ENCODE peak calls at places on chromosomes 12 and 14, in six cellular contexts. N is aorta; L is body of pancreas; A is CD8-positive, alpha-beta memory T cell; D is heart left ventricle; B is CD4-positive, alpha-beta T cell. F is an unnamed sample.

GRCh38 chr12:6536894-6537579 is 2.7 kb downstream of the GAPDH start:
- DNase-seq in N (no peak), L (no peak), A (no peak), D (no peak), B (no peak), F (no peak)

GRCh38 chr12:131100031-131100674 is 146.4 kb downstream of the ADGRD1 start:
- DNase-seq in N (no peak), L (no peak), A (no peak), D (no peak), B (no peak), F (no peak)

GRCh38 chr14:102590667-102591099 is 1.8 kb upstream of the RCOR1 start:
- DNase-seq in N (peak), L (peak), A (no peak), D (no peak), B (no peak), F (no peak)

GRCh38 chr12:75047885-75048525 is 161.6 kb downstream of the KCNC2 start:
- DNase-seq in N (no peak), L (no peak), A (no peak), D (no peak), B (no peak), F (no peak)

GRCh38 chr12:95673576-95673975 is 117.0 kb downstream of the NTN4 start:
- DNase-seq in N (no peak), L (no peak), A (no peak), D (no peak), B (no peak), F (no peak)

GRCh38 chr14:62002636-62003035 is 240.4 kb downstream of the SNAPC1 start:
- DNase-seq in N (no peak), L (no peak), A (no peak), D (no peak), B (no peak), F (no peak)

GRCh38 chr12:15688202-15688736 is 100.9 kb downstream of the EPS8 start:
- DNase-seq in N (peak), L (peak), A (no peak), D (peak), B (no peak), F (peak)

GRCh38 chr14:23578560-23579310 is at the start of gene JPH4:
- DNase-seq in N (no peak), L (no peak), A (no peak), D (no peak), B (no peak), F (peak)

GRCh38 chr12:57622293-57623245 is 10.4 kb downstream of the B4GALNT1 start:
- DNase-seq in N (no peak), L (no peak), A (no peak), D (no peak), B (no peak), F (no peak)

GRCh38 chr12:42483534-42483857 is 106.0 kb downstream of the PRICKLE1 start:
- DNase-seq in N (peak), L (peak), A (no peak), D (peak), B (no peak), F (no peak)

GRCh38 chr14:24876009-24876690 is 173.8 kb downstream of the STXBP6 start:
- DNase-seq in N (no peak), L (no peak), A (no peak), D (peak), B (no peak), F (no peak)

GRCh38 chr14:101104485-101104884 is 201.0 kb upstream of the RTL1 start:
- DNase-seq in N (no peak), L (no peak), A (no peak), D (no peak), B (no peak), F (no peak)

GRCh38 chr12:122788387-122788786 is 14.0 kb downstream of the CCDC62 start:
- DNase-seq in N (no peak), L (no peak), A (no peak), D (no peak), B (no peak), F (no peak)

GRCh38 chr12:32344047-32344446 is 55.3 kb upstream of the FGD4 start:
- DNase-seq in N (no peak), L (no peak), A (no peak), D (no peak), B (no peak), F (no peak)

GRCh38 chr12:74031045-74031444 is 506.6 kb upstream of the ATXN7L3B start:
- DNase-seq in N (no peak), L (no peak), A (no peak), D (no peak), B (no peak), F (no peak)

GRCh38 chr12:123660328-123660727 is 10.6 kb upstream of the TCTN2 start:
- DNase-seq in N (no peak), L (no peak), A (no peak), D (no peak), B (no peak), F (no peak)

GRCh38 chr12:5433081-5433839 is 1.4 kb downstream of the NTF3 start:
- DNase-seq in N (no peak), L (no peak), A (no peak), D (peak), B (no peak), F (no peak)

GRCh38 chr14:60189923-60190840 is 25.0 kb upstream of the DHRS7 start:
- DNase-seq in N (no peak), L (no peak), A (no peak), D (no peak), B (no peak), F (no peak)

GRCh38 chr12:131948166-131948712 is 1.5 kb upstream of the EP400 start:
- DNase-seq in N (peak), L (peak), A (no peak), D (no peak), B (no peak), F (no peak)

GRCh38 chr14:32110200-32110896 is 33.2 kb downstream of the ARHGAP5 start:
- DNase-seq in N (no peak), L (no peak), A (no peak), D (no peak), B (no peak), F (no peak)

GRCh38 chr12:89574736-89575208 is 48.9 kb upstream of the POC1B start:
- DNase-seq in N (no peak), L (no peak), A (no peak), D (peak), B (no peak), F (no peak)

GRCh38 chr12:82411561-82412230 is 53.4 kb downstream of the METTL25 start:
- DNase-seq in N (no peak), L (no peak), A (no peak), D (no peak), B (no peak), F (no peak)

GRCh38 chr12:52029686-52030085 is 21.6 kb upstream of the NR4A1 start:
- DNase-seq in N (no peak), L (peak), A (no peak), D (peak), B (no peak), F (no peak)

GRCh38 chr12:92147491-92147890 is 1.8 kb upstream of the BTG1 start:
- DNase-seq in N (no peak), L (no peak), A (no peak), D (no peak), B (no peak), F (no peak)

GRCh38 chr12:81196595-81196994 is 118.7 kb downstream of the ACSS3 start:
- DNase-seq in N (no peak), L (no peak), A (no peak), D (no peak), B (no peak), F (no peak)

GRCh38 chr12:131559517-131560516 is 151.1 kb upstream of the SFSWAP start:
- DNase-seq in N (no peak), L (no peak), A (no peak), D (no peak), B (no peak), F (no peak)

GRCh38 chr14:85060116-85060515 is 469.8 kb upstream of the FLRT2 start:
- DNase-seq in N (no peak), L (no peak), A (no peak), D (no peak), B (no peak), F (no peak)

DNA sequence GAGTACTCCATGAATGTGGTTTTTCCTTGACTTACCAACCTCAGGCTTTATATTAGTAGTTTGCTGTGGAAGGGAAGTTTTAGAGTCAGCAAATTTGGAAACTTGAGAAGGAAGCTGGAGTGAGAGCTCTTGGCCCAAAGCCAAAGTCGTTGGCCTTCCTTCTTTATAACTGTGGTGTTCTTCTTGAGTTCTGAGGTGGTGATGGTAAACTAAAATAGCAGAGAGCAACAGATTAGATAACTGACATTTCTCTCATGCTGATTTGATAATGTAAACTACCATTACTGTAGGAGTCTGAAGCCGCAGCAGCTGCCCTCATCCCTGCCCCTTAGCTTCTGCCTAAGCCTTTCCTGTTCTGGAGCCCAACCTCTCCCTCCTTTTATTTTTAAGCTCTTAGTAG is 76.3 kb downstream of the TGFB3 start:
- DNase-seq in N (no peak), L (peak), A (no peak), D (peak), B (no peak), F (no peak)
- H3K27ac ChIP-seq in N (no peak), L (no peak), A (no peak), D (no peak), B (no peak), F (no peak)

GRCh38 chr12:53461591-53461990 is 9.7 kb downstream of the PCBP2 start:
- DNase-seq in N (no peak), L (no peak), A (no peak), D (no peak), B (no peak), F (no peak)

GRCh38 chr12:53464685-53465084 is 12.8 kb downstream of the PCBP2 start:
- DNase-seq in N (no peak), L (no peak), A (no peak), D (no peak), B (no peak), F (no peak)

GRCh38 chr12:53462935-53463334 is 11.0 kb downstream of the PCBP2 start:
- DNase-seq in N (no peak), L (no peak), A (no peak), D (no peak), B (no peak), F (no peak)

GRCh38 chr12:53465679-53466078 is 13.8 kb downstream of the PCBP2 start:
- DNase-seq in N (no peak), L (no peak), A (no peak), D (no peak), B (no peak), F (no peak)

DNA sequence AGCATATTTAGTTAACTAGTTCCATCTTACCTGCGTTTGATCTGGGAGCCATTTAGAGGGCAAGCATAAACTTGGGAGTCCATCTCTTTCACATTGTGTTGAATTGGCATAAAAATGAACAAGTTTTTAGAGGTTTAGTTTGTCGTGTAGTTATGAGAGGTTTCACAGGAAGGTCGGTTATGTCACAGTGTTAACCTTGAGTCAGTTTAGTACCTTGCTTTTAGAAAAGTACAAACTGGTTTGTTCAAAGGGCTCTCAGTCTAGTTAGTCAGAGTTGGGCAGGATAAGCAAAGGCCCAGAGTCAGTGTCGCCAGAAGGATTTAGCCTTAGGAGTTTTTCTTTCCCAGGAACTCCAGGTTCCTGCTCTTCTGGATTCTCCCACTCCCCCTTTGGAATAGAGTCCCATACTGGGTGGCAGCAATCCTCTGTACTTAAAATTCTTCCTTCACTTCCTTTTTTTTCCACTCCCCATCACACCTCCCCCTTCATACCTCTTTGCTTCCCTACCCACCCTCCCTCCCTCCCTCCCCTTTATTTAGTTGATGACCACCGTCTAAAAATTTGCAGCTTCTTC is 12.0 kb downstream of the PCBP2 start:
- DNase-seq in N (no peak), L (no peak), A (no peak), D (no peak), B (no peak), F (no peak)
- H3K27ac ChIP-seq in N (no peak), L (no peak), A (no peak), D (no peak), B (no peak), F (no peak)

DNA sequence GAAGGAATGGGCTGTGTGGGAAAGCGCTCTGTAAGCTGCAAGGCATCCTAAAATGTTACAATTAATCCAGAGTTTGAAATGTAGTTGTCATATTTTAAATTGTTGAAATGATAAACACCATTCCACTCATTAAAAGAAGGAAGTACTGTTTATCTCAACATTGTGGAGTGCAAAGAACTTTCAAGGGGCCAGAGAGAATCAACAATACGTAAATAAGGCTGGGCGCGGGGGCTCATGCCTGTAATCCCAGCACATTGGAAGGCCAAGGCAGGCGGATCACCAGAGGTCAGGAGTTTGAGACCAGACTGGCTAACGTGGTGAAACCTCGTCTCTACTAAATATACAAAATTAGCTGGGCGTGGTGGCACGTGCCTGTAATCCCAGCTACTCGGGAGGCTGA is 24.5 kb downstream of the NR1H4 start:
- DNase-seq in N (no peak), L (no peak), A (no peak), D (no peak), B (no peak), F (no peak)
- H3K27ac ChIP-seq in N (no peak), L (no peak), A (no peak), D (no peak), B (no peak), F (no peak)

GRCh38 chr12:116544656-116545055 is 14.5 kb upstream of the MAP1LC3B2 start:
- DNase-seq in N (peak), L (no peak), A (no peak), D (peak), B (no peak), F (no peak)

GRCh38 chr12:116539905-116540482 is 19.2 kb upstream of the MAP1LC3B2 start:
- DNase-seq in N (no peak), L (peak), A (no peak), D (peak), B (no peak), F (no peak)

GRCh38 chr12:116540617-116541152 is 18.5 kb upstream of the MAP1LC3B2 start:
- DNase-seq in N (no peak), L (no peak), A (no peak), D (no peak), B (no peak), F (no peak)

GRCh38 chr12:116541547-116542344 is 17.4 kb upstream of the MAP1LC3B2 start:
- DNase-seq in N (no peak), L (no peak), A (no peak), D (no peak), B (no peak), F (no peak)

GRCh38 chr12:116542345-116542950 is 16.7 kb upstream of the MAP1LC3B2 start:
- DNase-seq in N (no peak), L (no peak), A (no peak), D (no peak), B (no peak), F (no peak)
- H3K27ac ChIP-seq in N (no peak), L (no peak), A (no peak), D (no peak), B (no peak), F (no peak)

DNA sequence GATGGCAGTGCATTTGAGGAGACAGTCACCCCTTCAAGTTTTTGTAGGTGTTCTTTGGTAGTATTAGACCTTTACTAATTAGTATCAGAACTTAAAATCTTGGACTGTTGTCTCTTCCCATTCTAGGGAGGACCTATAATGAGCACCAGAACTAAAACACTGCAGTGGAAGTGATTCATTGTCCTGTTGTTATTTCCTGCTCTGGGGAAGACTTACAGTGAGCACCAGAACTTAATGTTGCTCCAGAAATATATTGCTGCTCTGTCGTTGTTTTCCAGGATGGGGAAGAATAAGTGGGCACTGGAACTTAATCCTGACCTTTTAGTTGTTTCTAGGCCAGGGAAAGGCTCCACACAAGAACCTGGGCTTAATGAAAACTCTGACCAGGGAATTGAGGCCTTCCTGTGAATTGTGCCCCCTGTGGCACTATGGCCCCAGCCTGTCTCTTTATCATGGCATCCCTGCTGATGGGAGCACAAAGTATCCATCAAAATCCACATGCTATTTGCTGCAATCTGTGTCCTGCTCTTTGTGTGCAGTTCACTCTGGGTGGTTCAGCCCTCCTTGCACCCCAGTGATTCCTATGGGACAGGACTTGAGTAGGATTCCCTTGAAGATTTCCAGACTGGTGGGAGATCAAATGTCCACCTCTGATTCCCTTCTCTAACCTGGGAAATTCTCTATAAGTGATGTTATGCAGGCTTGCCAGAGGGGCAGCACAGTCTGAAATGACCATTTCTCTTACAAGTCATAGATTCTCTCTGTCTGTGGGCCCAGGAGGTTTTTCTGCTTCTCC is 175.8 kb downstream of the PAWR start:
- DNase-seq in N (no peak), L (no peak), A (no peak), D (no peak), B (no peak), F (no peak)
- H3K27ac ChIP-seq in N (no peak), L (no peak), A (no peak), D (no peak), B (no peak), F (no peak)

GRCh38 chr12:4107911-4108697 is 165.5 kb upstream of the CCND2 start:
- DNase-seq in N (no peak), L (no peak), A (no peak), D (no peak), B (no peak), F (no peak)
- H3K27ac ChIP-seq in N (no peak), L (no peak), A (no peak), D (no peak), B (no peak), F (no peak)

GRCh38 chr14:93186961-93187360 is 1.8 kb downstream of the LYSET start:
- DNase-seq in N (no peak), L (no peak), A (no peak), D (no peak), B (no peak), F (no peak)

GRCh38 chr14:93183596-93184317 is 940 bp downstream of the MOAP1 start:
- DNase-seq in N (no peak), L (no peak), A (no peak), D (no peak), B (no peak), F (no peak)

GRCh38 chr14:93184391-93185332 is at the start of the genes LYSET and MOAP1:
- DNase-seq in N (peak), L (peak), A (peak), D (peak), B (peak), F (peak)

GRCh38 chr14:93185333-93185688 is 194 bp downstream of the LYSET start:
- DNase-seq in N (no peak), L (no peak), A (no peak), D (no peak), B (no peak), F (no peak)

DNA sequence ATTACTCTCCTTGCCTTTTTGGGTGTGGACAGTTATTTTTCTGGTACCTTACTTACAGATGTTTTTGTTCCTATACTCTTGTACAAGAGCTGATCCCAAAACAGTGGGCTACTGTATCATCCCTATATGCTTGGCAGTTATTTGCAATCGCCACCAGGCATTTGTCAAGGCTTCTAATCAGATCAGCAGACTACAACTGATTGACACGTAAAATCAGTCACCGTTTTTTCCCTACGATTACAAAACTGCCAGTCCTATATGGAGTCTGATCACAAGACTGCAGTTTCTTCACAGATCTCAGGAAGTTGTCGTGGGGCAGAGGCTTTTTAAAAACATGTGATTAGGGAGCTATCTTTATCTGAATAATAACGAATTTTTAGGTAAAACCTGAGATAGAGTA is 1.3 kb downstream of the LYSET start:
- DNase-seq in N (no peak), L (no peak), A (no peak), D (no peak), B (no peak), F (no peak)
- H3K27ac ChIP-seq in N (no peak), L (no peak), A (no peak), D (peak), B (peak), F (no peak)

DNA sequence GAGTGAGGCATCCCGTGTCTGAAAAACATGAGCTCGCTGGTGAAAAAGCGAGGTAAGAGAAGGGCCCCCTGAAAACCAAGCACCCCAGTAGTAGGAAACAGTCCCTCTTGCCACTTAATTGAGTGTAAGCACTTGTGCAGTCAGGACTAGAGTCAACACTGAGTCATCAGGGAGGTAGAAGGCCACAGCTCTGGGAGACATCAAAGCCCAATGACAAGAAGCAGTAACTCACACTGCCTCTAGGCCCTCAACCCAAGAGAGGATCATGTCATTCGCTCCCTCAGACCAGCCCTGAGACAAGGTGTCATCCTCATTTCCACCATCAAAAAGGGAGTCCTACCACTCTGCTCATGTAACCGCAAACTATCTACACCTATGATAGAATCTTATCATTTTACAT is 17.8 kb downstream of the POMT2 start:
- DNase-seq in N (no peak), L (no peak), A (no peak), D (no peak), B (no peak), F (no peak)
- H3K27ac ChIP-seq in N (no peak), L (no peak), A (no peak), D (no peak), B (no peak), F (peak)